ENCODE peak calls at places on chromosome 17, in six cellular contexts. S, A, B, R, L and F are unnamed samples.

GRCh38 chr17:35799942-35800341 is 4.5 kb upstream of the MMP28 start:
- DNase-seq in S (no peak), A (peak; percentile 46), B (no peak), R (peak; percentile 95), L (peak; percentile 63), F (peak; percentile 79)

GRCh38 chr17:57810740-57811632 is 38.9 kb downstream of the MRPS23 start:
- DNase-seq in S (no peak), A (peak; percentile 73), B (peak; percentile 4), R (peak; percentile 55), L (peak; percentile 32), F (peak; percentile 74)

GRCh38 chr17:39926588-39927100 is 757 bp downstream of the ORMDL3 start:
- DNase-seq in S (peak; percentile 53), A (no peak), B (no peak), R (peak; percentile 92), L (peak; percentile 32), F (no peak)

GRCh38 chr17:66667491-66668030 is 167.4 kb upstream of the CACNG5 start:
- DNase-seq in S (no peak), A (no peak), B (no peak), R (no peak), L (no peak), F (no peak)

GRCh38 chr17:44903012-44903685 is 3.9 kb upstream of the EFTUD2 start:
- DNase-seq in S (no peak), A (no peak), B (no peak), R (no peak), L (no peak), F (no peak)

GRCh38 chr17:17706140-17707060 is 25.1 kb downstream of the RAI1 start:
- DNase-seq in S (no peak), A (no peak), B (no peak), R (peak; percentile 71), L (no peak), F (no peak)

GRCh38 chr17:3006801-3007200 is 56.6 kb downstream of the OR1D5 start:
- DNase-seq in S (no peak), A (no peak), B (no peak), R (no peak), L (no peak), F (no peak)

GRCh38 chr17:45338023-45338781 is 21.4 kb upstream of the MAP3K14 start:
- DNase-seq in S (no peak), A (no peak), B (no peak), R (peak; percentile 42), L (peak; percentile 28), F (no peak)

GRCh38 chr17:43803758-43804157 is 23.5 kb downstream of the CFAP97D1 start:
- DNase-seq in S (no peak), A (no peak), B (peak; percentile 14), R (no peak), L (no peak), F (no peak)

GRCh38 chr17:56142325-56142724 is 10.9 kb upstream of the ANKFN1 start:
- DNase-seq in S (no peak), A (no peak), B (peak; percentile 95), R (no peak), L (no peak), F (no peak)

GRCh38 chr17:32398946-32399345 is 45.4 kb upstream of the PSMD11 start:
- DNase-seq in S (no peak), A (no peak), B (no peak), R (no peak), L (no peak), F (no peak)

GRCh38 chr17:32671891-32672290 is 185.1 kb downstream of the CDK5R1 start:
- DNase-seq in S (no peak), A (no peak), B (no peak), R (peak; percentile 65), L (no peak), F (no peak)

GRCh38 chr17:1683489-1683888 is 1.2 kb downstream of the PRPF8 start:
- DNase-seq in S (no peak), A (no peak), B (no peak), R (no peak), L (no peak), F (no peak)

GRCh38 chr17:7549401-7550055 is 670 bp downstream of the TNFSF12 start:
- DNase-seq in S (no peak), A (no peak), B (no peak), R (no peak), L (no peak), F (no peak)

GRCh38 chr17:73803867-73804539 is 159.8 kb upstream of the SDK2 start:
- DNase-seq in S (no peak), A (no peak), B (no peak), R (no peak), L (no peak), F (no peak)

GRCh38 chr17:45662432-45662831 is 121.7 kb upstream of the CRHR1 start:
- DNase-seq in S (no peak), A (no peak), B (no peak), R (no peak), L (no peak), F (no peak)

GRCh38 chr17:79305831-79306687 is 231.4 kb downstream of the ENGASE start:
- DNase-seq in S (no peak), A (peak; percentile 48), B (no peak), R (peak; percentile 55), L (no peak), F (no peak)

GRCh38 chr17:62100050-62100449 is 35.0 kb upstream of the MED13 start:
- DNase-seq in S (no peak), A (no peak), B (no peak), R (no peak), L (no peak), F (no peak)

GRCh38 chr17:1627219-1627986 is 1.2 kb downstream of the SLC43A2 start:
- DNase-seq in S (peak; percentile 48), A (no peak), B (no peak), R (no peak), L (no peak), F (no peak)

GRCh38 chr17:69358688-69359596 is 32.0 kb upstream of the ABCA5 start:
- DNase-seq in S (no peak), A (no peak), B (no peak), R (no peak), L (no peak), F (no peak)

GRCh38 chr17:44005865-44006580 is 1.6 kb downstream of the NAGS start:
- DNase-seq in S (peak; percentile 40), A (no peak), B (no peak), R (peak; percentile 62), L (no peak), F (no peak)

GRCh38 chr17:59786536-59787319 is 79.3 kb downstream of the VMP1 start:
- DNase-seq in S (peak; percentile 20), A (no peak), B (peak; percentile 100), R (no peak), L (peak; percentile 53), F (peak; percentile 40)

GRCh38 chr17:8555062-8555461 is 75.5 kb downstream of the MYH10 start:
- DNase-seq in S (no peak), A (no peak), B (peak; percentile 47), R (no peak), L (no peak), F (no peak)

GRCh38 chr17:8402921-8403536 is 5.4 kb upstream of the RNF222 start:
- DNase-seq in S (no peak), A (no peak), B (no peak), R (no peak), L (no peak), F (no peak)

GRCh38 chr17:16215273-16215964 is at the start of gene NCOR1:
- DNase-seq in S (peak; percentile 77), A (peak; percentile 93), B (peak; percentile 93), R (peak; percentile 96), L (peak; percentile 89), F (peak; percentile 81)
- TF ChIP-seq POLR2A in S (peak; percentile 97), A (peak; percentile 70), B (peak; percentile 86), R (peak; percentile 93), L (peak; percentile 84), F (peak; percentile 91)

DNA sequence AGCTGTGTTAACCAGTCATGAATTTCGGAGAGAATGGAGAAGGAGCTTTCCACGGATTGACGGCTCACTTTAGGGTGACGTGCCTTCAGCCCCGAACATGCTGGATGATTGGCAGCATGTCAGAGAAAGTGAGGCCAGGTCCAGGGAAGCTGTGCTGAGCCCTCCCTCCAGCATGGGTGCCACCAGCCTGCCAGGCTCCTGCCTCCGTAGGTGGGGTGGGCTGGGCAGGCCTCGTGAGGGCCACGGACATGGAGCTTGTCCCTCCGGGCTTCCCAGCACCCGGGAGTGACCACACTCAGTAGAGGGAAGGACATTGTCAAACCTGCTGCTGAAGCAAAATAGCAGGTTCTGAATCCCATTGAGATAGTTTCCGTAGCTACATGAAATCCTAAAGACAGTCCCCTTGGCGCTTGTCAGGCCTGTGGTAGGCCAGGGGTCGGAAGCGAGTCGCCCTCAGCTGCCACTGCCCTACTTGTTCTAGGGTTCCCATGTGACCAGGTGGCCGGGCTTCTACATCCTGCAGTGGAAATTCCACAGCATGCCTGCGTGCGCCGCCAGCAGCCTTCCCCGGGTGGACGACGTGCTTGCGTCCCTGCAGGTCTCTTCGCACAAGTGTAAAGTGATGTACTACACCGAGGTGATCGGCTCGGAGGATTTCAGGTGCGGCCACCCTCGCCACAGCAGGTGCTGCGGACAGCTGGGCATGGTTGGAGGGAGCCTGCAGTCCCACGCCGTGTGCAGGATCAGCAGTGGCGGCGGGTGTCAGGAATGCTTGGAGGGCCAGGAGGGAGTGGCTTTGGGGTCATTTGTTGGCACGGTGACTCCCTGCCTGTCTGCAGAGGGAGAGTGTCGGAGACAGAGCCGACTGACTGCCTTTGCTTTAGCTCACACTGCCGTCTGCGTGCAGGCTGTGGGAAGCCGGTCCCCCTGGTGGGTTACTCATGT is 72.3 kb downstream of the SEC14L1 start:
- DNase-seq in S (peak; percentile 41), A (no peak), B (no peak), R (no peak), L (no peak), F (no peak)
- TF ChIP-seq POLR2A in S (no peak), A (no peak), B (no peak), R (no peak), L (no peak), F (no peak)

DNA sequence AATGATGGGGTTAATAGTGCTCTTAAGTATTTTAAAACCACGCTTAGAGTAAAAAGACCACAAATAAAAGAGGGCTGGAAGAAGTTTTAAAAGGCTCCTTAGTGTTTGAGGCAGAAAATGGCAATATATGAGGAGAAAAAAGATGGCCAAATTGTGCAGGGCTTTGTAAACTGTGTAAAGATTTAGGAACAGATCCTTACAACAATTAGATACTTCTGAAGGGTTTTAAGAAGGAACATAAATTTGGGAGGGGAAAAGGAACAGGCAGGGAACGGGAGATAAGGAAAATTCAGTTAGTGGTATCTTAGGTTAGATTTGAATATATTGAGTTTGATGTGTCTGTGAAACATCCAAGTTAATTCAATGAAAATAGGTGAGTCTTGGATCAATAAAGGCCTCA is 12.7 kb downstream of the CDC27 start:
- DNase-seq in S (no peak), A (no peak), B (no peak), R (no peak), L (no peak), F (no peak)
- TF ChIP-seq POLR2A in S (no peak), A (no peak), B (no peak), R (no peak), L (no peak), F (no peak)

DNA sequence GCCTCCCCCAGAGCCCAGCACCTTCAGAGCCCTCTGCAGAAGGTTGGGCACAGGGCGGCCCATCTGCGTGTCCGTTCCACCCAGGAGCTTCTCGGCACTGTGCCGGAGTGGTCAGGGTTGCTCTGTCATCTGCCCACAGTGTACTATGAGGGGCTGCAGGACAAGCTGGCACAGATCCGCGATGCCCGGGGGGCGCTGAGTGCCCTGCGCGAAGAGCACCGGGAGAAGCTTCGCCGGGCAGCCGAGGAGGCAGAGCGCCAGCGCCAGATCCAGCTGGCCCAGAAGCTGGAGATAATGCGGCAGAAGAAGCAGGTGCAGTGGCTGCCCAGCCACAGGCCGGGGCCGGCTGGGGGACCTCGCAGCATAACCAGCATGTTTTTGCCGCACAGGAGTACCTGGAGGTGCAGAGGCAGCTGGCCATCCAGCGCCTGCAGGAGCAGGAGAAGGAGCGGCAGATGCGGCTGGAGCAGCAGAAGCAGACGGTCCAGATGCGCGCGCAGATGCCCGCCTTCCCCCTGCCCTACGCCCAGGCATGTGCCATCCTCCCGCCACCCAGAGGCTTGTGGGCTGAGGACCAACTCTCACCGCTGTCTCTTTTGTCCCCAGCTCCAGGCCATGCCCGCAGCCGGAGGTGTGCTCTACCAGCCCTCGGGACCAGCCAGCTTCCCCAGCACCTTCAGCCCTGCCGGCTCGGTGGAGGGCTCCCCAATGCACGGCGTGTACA is 6.8 kb upstream of the MRPL12 start:
- DNase-seq in S (no peak), A (no peak), B (no peak), R (no peak), L (no peak), F (no peak)
- TF ChIP-seq POLR2A in S (peak; percentile 23), A (no peak), B (no peak), R (no peak), L (no peak), F (no peak)